ENCODE peak calls at places on chromosomes 7 and 10, in nine cellular contexts. M is PC-3, V is MM.1S, C is OCI-LY7, S is neural progenitor cell, N is HCT116, W is GM23248, U is SK-N-SH, X is GM23338. O is an unnamed sample.
A peak's percentile ranks its signal among the peaks of the same experiment; 100 is the strongest.

GRCh38 chr10:14371616-14372015 is 40.9 kb upstream of the FRMD4A start:
- DNase-seq in V (no peak), W (no peak), S (no peak), C (no peak), U (no peak), X (no peak), N (no peak), M (no peak), O (no peak)

GRCh38 chr7:86282014-86282682 is 361.6 kb upstream of the GRM3 start:
- DNase-seq in V (no peak), W (no peak), S (no peak), U (peak; percentile 17), C (no peak), X (peak; percentile 20), N (no peak), M (no peak), O (peak; percentile 4)

GRCh38 chr10:48634198-48634983 is 29.5 kb upstream of the ARHGAP22 start:
- DNase-seq in C (peak; percentile 69), N (no peak), U (no peak), S (no peak), W (peak; percentile 97), X (no peak), M (no peak), V (peak; percentile 89), O (no peak)

GRCh38 chr10:58577394-58577793 is 64.7 kb downstream of the BICC1 start:
- DNase-seq in C (no peak), W (peak; percentile 84), U (no peak), V (no peak), M (no peak), X (no peak), N (no peak), S (no peak), O (no peak)

GRCh38 chr10:130664526-130664925 is 528.3 kb downstream of the GLRX3 start:
- DNase-seq in C (no peak), W (no peak), M (no peak), V (no peak), N (no peak), U (no peak), S (no peak), X (no peak), O (no peak)

GRCh38 chr7:80392229-80393169 is 119.4 kb downstream of the GNAT3 start:
- DNase-seq in X (no peak), C (no peak), V (peak; percentile 44), N (peak; percentile 7), U (peak; percentile 20), S (no peak), M (peak; percentile 77), W (peak; percentile 58), O (peak; percentile 50)

GRCh38 chr10:85858776-85859515 is 507.6 kb downstream of the GRID1 start:
- DNase-seq in X (no peak), U (no peak), N (no peak), V (no peak), W (no peak), S (no peak), C (no peak), M (no peak), O (no peak)

GRCh38 chr7:132130497-132130896 is 445.8 kb downstream of the PLXNA4 start:
- DNase-seq in C (no peak), N (no peak), S (no peak), W (no peak), X (no peak), V (no peak), U (no peak), M (peak; percentile 46), O (no peak)

GRCh38 chr10:79253704-79254103 is 93.6 kb upstream of the PPIF start:
- DNase-seq in N (no peak), C (no peak), M (no peak), W (no peak), S (no peak), X (no peak), V (no peak), U (peak; percentile 56), O (no peak)

GRCh38 chr7:114789942-114790341 is 132.0 kb upstream of the MDFIC start:
- DNase-seq in C (no peak), W (peak; percentile 93), V (no peak), X (no peak), U (no peak), M (peak; percentile 68), N (no peak), S (no peak), O (no peak)
- H3K4me3 ChIP-seq in C (no peak overlapping the region), W (peak overlapping the region; percentile 5), V (no peak overlapping the region), X (no peak overlapping the region), U (no peak overlapping the region), M (no peak overlapping the region), N (no peak overlapping the region), S (no peak overlapping the region), O (no peak overlapping the region)

GRCh38 chr7:142862401-142863400 is 7.8 kb downstream of the EPHB6 start:
- DNase-seq in W (no peak), N (no peak), S (no peak), C (no peak), M (no peak), U (no peak), V (no peak), X (no peak), O (no peak)

GRCh38 chr7:142859411-142859810 is 4.5 kb downstream of the EPHB6 start:
- DNase-seq in V (no peak), U (no peak), S (no peak), N (no peak), M (no peak), X (no peak), C (no peak), W (no peak), O (no peak)

GRCh38 chr7:142857625-142858024 is 2.7 kb downstream of the EPHB6 start:
- DNase-seq in C (no peak), X (no peak), N (no peak), M (no peak), S (no peak), W (no peak), U (no peak), V (no peak), O (no peak)

GRCh38 chr7:142860968-142861367 is 6.1 kb downstream of the EPHB6 start:
- DNase-seq in S (no peak), C (no peak), M (no peak), U (no peak), N (no peak), X (no peak), W (no peak), V (no peak), O (no peak)

GRCh38 chr7:142859829-142860228 is 5.0 kb downstream of the EPHB6 start:
- DNase-seq in N (no peak), V (no peak), X (no peak), W (peak; percentile 81), S (no peak), U (no peak), M (peak; percentile 85), C (no peak), O (no peak)
- TF ChIP-seq EZH2phosphoT487 in N (no peak), V (no peak), X (no peak), W (no peak), S (no peak), U (no peak), M (no peak), C (no peak), O (no peak)

GRCh38 chr10:101224910-101225823 is 4.1 kb downstream of the LBX1 start:
- DNase-seq in X (peak; percentile 71), U (peak; percentile 64), M (no peak), W (no peak), S (peak; percentile 77), N (no peak), V (no peak), C (no peak), O (no peak)

GRCh38 chr10:101225846-101226361 is 3.4 kb downstream of the LBX1 start:
- DNase-seq in W (no peak), S (no peak), C (no peak), M (no peak), U (no peak), X (peak; percentile 22), V (no peak), N (no peak), O (no peak)

GRCh38 chr10:101222683-101223273 is 6.5 kb downstream of the LBX1 start:
- DNase-seq in C (no peak), S (peak; percentile 63), U (peak; percentile 65), M (no peak), W (peak; percentile 56), N (no peak), X (peak; percentile 49), V (no peak), O (no peak)

GRCh38 chr10:101223274-101224059 is 5.8 kb downstream of the LBX1 start:
- DNase-seq in W (peak; percentile 44), C (no peak), V (no peak), U (peak; percentile 48), X (peak; percentile 71), S (peak; percentile 61), N (no peak), M (no peak), O (no peak)

DNA sequence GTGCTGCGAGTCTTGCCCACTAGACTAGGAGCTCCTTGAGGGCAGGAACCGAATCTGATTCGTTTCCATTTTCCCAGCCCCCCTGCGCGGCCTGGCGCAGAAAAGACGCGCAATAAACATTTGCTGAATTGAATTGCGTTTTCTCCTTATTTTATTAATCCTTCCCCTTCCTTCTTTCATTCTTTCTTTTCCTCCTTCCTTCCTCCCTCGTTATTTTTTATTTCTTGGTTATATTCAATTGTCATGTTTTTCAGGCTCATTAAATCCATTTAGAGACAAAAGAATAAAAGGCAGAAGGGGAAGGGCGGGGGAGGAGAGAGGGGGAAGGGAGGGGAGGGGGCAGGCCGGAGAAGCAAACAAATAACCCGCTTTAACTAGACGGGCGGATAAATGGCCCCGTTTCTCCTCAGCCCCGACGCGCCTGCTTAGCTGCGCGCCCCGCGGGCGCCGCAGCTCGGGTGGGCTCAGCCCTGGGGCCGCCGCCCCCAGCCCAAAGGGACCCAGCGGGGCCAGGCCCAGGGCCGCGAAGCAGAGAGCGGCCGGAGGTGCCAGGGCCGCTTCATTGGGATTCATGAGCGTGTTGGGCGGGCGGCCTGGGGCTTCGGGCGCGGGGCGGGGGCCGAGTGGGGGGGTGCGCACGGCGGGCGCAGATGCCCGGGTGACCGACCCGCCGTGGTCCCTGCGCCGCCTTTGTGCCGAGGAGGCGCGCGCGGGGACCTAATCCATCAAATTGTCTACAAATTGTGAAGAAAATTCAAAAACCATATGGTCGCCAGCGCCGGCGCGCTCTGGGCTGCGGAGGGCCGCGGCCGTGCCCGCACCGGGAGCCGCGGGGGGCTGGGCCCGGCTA is 5.0 kb downstream of the LBX1 start:
- DNase-seq in X (peak; percentile 45), W (no peak), V (no peak), N (no peak), M (no peak), U (peak; percentile 33), S (peak; percentile 42), C (no peak), O (no peak)
- H2AFZ ChIP-seq in X (no peak overlapping the region), W (no peak overlapping the region), V (no peak overlapping the region), N (no peak overlapping the region), M (no peak overlapping the region), U (no peak overlapping the region), S (no peak overlapping the region), C (no peak overlapping the region), O (peak overlapping the region; percentile 49)

DNA sequence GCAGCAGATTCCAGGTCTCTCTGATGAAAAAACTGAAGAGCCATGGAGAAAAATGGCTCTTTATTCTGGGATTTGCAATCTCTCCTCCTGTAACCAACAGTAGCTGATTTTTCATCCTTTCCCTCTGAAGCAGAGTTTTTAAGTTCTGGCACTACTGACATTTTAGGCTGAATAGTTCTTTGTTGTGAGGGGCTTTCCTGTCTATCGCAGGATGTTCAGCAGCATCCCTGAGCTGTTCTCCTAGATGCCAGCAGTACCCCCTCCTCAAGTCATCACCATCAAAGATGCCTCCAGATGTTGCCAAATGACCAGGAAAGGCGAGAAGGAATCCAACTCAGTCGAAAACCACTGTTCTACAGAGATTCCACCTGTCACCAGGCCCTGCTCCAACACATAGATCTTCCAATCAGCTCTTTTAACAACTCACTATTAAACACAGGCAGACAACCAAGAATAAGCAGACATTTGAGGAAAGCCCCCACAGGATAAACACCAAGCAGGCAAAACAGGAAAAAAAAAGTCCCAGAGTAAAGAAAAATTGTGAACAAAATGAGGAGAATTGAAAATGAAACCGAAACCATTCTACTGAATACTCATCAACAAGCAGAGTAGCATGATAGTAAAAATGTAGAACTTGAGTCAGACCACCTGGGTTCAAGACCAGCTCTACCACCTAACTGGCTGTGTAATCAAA is 124.8 kb downstream of the MPP7 start:
- DNase-seq in W (peak; percentile 45), U (no peak), X (no peak), M (no peak), C (peak; percentile 34), S (no peak), V (peak; percentile 64), N (no peak), O (no peak)
- H3K4me3 ChIP-seq in W (peak overlapping the region; percentile 50), U (no peak overlapping the region), X (no peak overlapping the region), M (peak overlapping the region; percentile 34), C (peak overlapping the region; percentile 25), S (no peak overlapping the region), V (peak overlapping the region; percentile 42), N (peak overlapping the region; percentile 31), O (no peak overlapping the region)